ENCODE peak calls at places on chromosomes 6 and 20, in four cellular contexts. P, J, N and R are unnamed samples.

GRCh38 chr20:6007529-6008103 is 46.2 kb downstream of the LRRN4 start:
- DNase-seq in P (peak; percentile 99), J (no peak), N (no peak), R (no peak)

GRCh38 chr6:161496941-161497340 is 223.1 kb upstream of the AGPAT4 start:
- DNase-seq in P (no peak), J (no peak), N (no peak), R (no peak)

GRCh38 chr20:4573564-4574355 is 147.9 kb upstream of the PRND start:
- DNase-seq in P (no peak), J (no peak), N (no peak), R (peak; percentile 94)

GRCh38 chr6:29524444-29524843 is 35.1 kb downstream of the UBD start:
- DNase-seq in P (no peak), J (no peak), N (no peak), R (no peak)

GRCh38 chr6:42199106-42199981 is 4.6 kb upstream of the GUCA1B start:
- DNase-seq in P (peak; percentile 22), J (no peak), N (peak; percentile 100), R (no peak)

GRCh38 chr6:20158691-20159090 is 53.6 kb downstream of the MBOAT1 start:
- DNase-seq in P (no peak), J (no peak), N (no peak), R (no peak)

GRCh38 chr6:4647414-4648365 is 128.5 kb upstream of the CDYL start:
- DNase-seq in P (peak; percentile 53), J (peak; percentile 60), N (peak; percentile 87), R (peak; percentile 81)

GRCh38 chr6:169556758-169557505 is 144.9 kb downstream of the WDR27 start:
- DNase-seq in P (no peak), J (no peak), N (no peak), R (no peak)

GRCh38 chr6:14925627-14926026 is 320.2 kb upstream of the JARID2 start:
- DNase-seq in P (no peak), J (no peak), N (no peak), R (no peak)

GRCh38 chr6:1043458-1043836 is 268.5 kb upstream of the FOXQ1 start:
- DNase-seq in P (no peak), J (no peak), N (no peak), R (no peak)

GRCh38 chr6:156816505-156816904 is 39.3 kb downstream of the ARID1B start:
- DNase-seq in P (no peak), J (no peak), N (no peak), R (no peak)

GRCh38 chr6:139392834-139393233 is 18.4 kb upstream of the CITED2 start:
- DNase-seq in P (no peak), J (no peak), N (no peak), R (no peak)

GRCh38 chr20:20076297-20077065 is 24.1 kb downstream of the CFAP61 start:
- DNase-seq in P (no peak), J (no peak), N (no peak), R (no peak)

GRCh38 chr6:158048589-158048988 is 66.9 kb downstream of the SYNJ2 start:
- DNase-seq in P (no peak), J (no peak), N (no peak), R (no peak)

GRCh38 chr6:22027226-22027725 is 269.6 kb downstream of the PRL start:
- DNase-seq in P (no peak), J (no peak), N (no peak), R (no peak)

GRCh38 chr6:3699231-3699630 is 52.3 kb downstream of the PXDC1 start:
- DNase-seq in P (no peak), J (no peak), N (no peak), R (no peak)

GRCh38 chr20:15924556-15924955 is 648.7 kb downstream of the KIF16B start:
- DNase-seq in P (no peak), J (no peak), N (no peak), R (no peak)

GRCh38 chr6:16523550-16524379 is 237.5 kb downstream of the ATXN1 start:
- DNase-seq in P (no peak), J (no peak), N (no peak), R (no peak)

GRCh38 chr6:12679291-12679690 is 37.3 kb upstream of the PHACTR1 start:
- DNase-seq in P (no peak), J (no peak), N (no peak), R (no peak)

GRCh38 chr6:45676376-45676775 is 298.6 kb upstream of the SUPT3H start:
- DNase-seq in P (no peak), J (no peak), N (no peak), R (no peak)

GRCh38 chr20:50995506-50995905 is 27.4 kb downstream of the KCNG1 start:
- DNase-seq in P (no peak), J (no peak), N (no peak), R (no peak)

GRCh38 chr20:36856691-36857635 is 19.0 kb upstream of the TLDC2 start:
- DNase-seq in P (no peak), J (no peak), N (no peak), R (no peak)

GRCh38 chr6:4319992-4320683 is 184.8 kb upstream of the ECI2 start:
- DNase-seq in P (no peak), J (no peak), N (peak; percentile 12), R (peak; percentile 42)

GRCh38 chr6:4280721-4281120 is 145.3 kb upstream of the ECI2 start:
- DNase-seq in P (no peak), J (no peak), N (no peak), R (peak; percentile 47)

DNA sequence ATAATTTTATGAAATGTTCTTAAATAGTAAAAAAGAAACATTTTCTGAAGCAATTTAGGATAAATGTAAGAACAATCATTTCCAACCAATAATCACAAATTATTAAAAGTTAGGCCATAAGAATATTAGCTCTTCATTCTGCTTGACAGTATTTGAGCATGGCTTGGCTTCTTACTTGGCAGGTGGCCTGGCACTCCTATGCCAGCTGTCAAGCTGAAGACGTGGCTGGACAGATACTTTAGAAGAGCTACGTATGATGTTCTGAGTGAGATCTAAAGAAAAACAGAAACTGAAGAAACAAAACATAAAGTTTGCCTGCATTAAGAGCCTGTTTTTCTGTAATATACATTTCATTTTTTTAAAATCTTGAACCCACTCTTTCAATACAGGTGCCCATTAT is 438.9 kb downstream of the GRIK2 start:
- DNase-seq in P (no peak), J (no peak), N (no peak), R (no peak)
- TF ChIP-seq PHF8 in P (no peak), J (no peak), N (no peak), R (no peak)

DNA sequence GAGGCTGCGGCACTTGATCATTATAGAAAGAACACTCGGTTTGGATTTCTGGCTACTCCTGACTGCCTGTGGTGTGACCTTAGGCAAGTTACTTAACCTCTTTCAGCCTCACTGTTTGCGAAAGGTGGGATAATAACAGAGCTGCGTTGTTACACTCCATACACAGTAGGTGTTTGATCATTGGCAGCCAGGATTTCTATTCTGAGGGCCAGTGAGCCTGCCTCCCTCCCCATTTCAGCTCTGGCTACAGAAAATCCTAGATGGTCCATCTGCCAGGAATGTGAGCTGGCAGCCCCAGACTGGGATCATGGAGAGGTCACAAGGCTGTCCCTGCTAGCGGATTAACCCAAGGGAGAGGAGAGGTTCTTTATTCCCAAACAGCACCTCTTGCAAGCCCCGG is 2.7 kb downstream of the KCNB1 start:
- DNase-seq in P (peak; percentile 76), J (no peak), N (no peak), R (no peak)
- TF ChIP-seq CTCF in P (no peak), J (no peak), N (no peak), R (no peak)

DNA sequence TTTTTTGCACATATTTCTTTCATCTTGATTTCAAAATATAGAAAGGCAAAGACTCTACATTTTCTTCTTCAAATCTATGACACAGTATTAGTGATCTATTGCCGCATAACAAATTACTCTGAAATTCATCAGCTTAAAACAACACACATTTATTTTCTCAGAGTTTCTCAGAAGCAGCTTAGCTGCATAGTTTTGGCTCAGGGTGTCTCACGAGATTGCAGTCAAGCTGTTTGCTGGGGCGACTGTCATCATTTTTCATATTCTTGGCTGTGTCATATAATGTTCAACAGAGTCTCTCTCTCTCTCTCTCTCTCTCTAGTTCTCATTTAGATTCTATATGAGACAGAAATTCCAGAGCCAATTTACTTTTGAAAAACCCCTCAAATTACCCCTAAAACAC is 87.0 kb downstream of the MKKS start:
- DNase-seq in P (no peak), J (no peak), N (no peak), R (no peak)
- TF ChIP-seq PHF8 in P (no peak), J (no peak), N (no peak), R (no peak)

GRCh38 chr20:23049933-23050838 is 714 bp upstream of the THBD start:
- DNase-seq in P (no peak), J (no peak), N (no peak), R (peak; percentile 72)

GRCh38 chr20:23049201-23049932 is at the start of gene THBD:
- DNase-seq in P (no peak), J (no peak), N (no peak), R (peak; percentile 89)

GRCh38 chr20:23052904-23053303 is 3.4 kb upstream of the THBD start:
- DNase-seq in P (no peak), J (no peak), N (peak; percentile 64), R (no peak)

GRCh38 chr20:23048283-23049200 is 930 bp downstream of the THBD start:
- DNase-seq in P (no peak), J (no peak), N (no peak), R (peak; percentile 76)

GRCh38 chr20:23050847-23051627 is 1.6 kb upstream of the THBD start:
- DNase-seq in P (no peak), J (peak; percentile 78), N (peak; percentile 92), R (peak; percentile 77)
- TF ChIP-seq CTCF in P (peak; percentile 42), J (peak; percentile 90), N (peak; percentile 80), R (peak; percentile 76)

DNA sequence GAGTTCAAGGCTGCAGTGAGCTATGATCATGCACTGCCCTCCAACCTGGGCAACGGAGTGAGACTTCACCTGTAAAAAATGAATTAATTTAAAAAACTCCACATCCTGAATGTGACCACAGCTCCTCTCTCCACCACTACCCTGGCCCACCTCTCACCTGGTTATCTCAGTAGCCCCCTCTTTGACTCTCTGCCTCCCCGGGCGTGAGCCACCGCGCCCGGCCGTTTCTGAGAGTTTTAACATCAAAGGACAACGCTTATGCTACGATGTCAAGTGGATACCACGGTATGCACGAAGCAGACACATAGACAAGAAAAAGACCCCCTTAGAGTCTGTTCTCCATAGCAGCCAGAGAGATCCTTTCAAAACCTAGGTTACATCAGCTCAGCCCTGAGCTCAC is 48.7 kb downstream of the FGD2 start:
- DNase-seq in P (no peak), J (no peak), N (no peak), R (no peak)
- TF ChIP-seq PHF8 in P (no peak), J (no peak), N (no peak), R (no peak)

DNA sequence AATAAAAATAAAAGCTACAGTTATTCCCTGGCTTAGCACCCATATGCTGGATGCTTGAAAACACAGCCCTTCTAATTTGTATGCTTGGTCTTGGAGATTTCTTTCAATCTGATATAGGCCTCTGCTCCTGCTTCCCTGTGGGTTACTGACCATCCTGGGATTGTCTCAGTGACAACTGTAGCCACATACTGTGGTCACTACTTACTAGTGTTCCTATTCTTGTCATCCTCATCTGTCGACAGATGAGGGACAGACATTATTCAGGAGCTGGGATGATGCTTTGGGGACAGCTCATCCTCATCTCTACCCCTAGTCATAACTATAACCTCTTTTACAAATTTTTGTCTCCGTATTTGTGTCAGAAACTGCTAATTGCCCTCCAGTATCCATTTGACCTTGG is 388.9 kb upstream of the MAP3K7 start:
- DNase-seq in P (no peak), J (no peak), N (no peak), R (no peak)
- TF ChIP-seq CTCF in P (no peak), J (no peak), N (no peak), R (no peak)